ENCODE peak calls at places on chromosomes 3 and 15, in eight cellular contexts. F, C, Y, Q, H, S, E and J are unnamed samples.

GRCh38 chr3:101128786-101129185 is 135.6 kb upstream of the ABI3BP start:
- DNase-seq in F (no peak), C (no peak), Y (peak; percentile 4), Q (peak; percentile 43), H (no peak), S (no peak), E (no peak), J (no peak)

GRCh38 chr3:52350981-52351761 is 35.1 kb downstream of the DNAH1 start:
- DNase-seq in F (no peak), C (no peak), Y (no peak), Q (no peak), H (peak; percentile 6), S (no peak), E (no peak), J (no peak)

GRCh38 chr3:156723182-156723619 is 48.8 kb downstream of the TIPARP start:
- DNase-seq in F (no peak), C (no peak), Y (no peak), Q (no peak), H (no peak), S (no peak), E (no peak), J (no peak)

GRCh38 chr3:107216711-107217110 is 160.5 kb upstream of the CCDC54 start:
- DNase-seq in F (peak; percentile 46), C (no peak), Y (peak; percentile 99), Q (no peak), H (no peak), S (no peak), E (no peak), J (no peak)

GRCh38 chr3:31533169-31533870 is 595 bp downstream of the STT3B start:
- DNase-seq in F (no peak), C (peak; percentile 58), Y (peak; percentile 8), Q (peak; percentile 52), H (peak; percentile 64), S (peak; percentile 46), E (peak; percentile 64), J (peak; percentile 48)

GRCh38 chr3:9422712-9423424 is 25.5 kb downstream of the SETD5 start:
- DNase-seq in F (peak; percentile 60), C (no peak), Y (peak; percentile 95), Q (peak; percentile 87), H (peak; percentile 54), S (peak; percentile 86), E (no peak), J (peak; percentile 27)

GRCh38 chr15:89912145-89912673 is 543 bp downstream of the ARPIN start:
- DNase-seq in F (no peak), C (peak; percentile 42), Y (no peak), Q (peak; percentile 49), H (peak; percentile 46), S (peak; percentile 56), E (no peak), J (peak; percentile 30)

GRCh38 chr15:68277131-68277604 is 377 bp upstream of the FEM1B start:
- DNase-seq in F (no peak), C (peak; percentile 59), Y (peak; percentile 52), Q (no peak), H (no peak), S (peak; percentile 68), E (no peak), J (peak; percentile 58)

GRCh38 chr3:115808816-115809215 is 185.5 kb downstream of the GAP43 start:
- DNase-seq in F (no peak), C (no peak), Y (no peak), Q (no peak), H (no peak), S (no peak), E (no peak), J (no peak)

GRCh38 chr15:40909662-40910625 is 15.7 kb downstream of the VPS18 start:
- DNase-seq in F (no peak), C (no peak), Y (no peak), Q (no peak), H (peak; percentile 75), S (no peak), E (no peak), J (no peak)

GRCh38 chr3:117786339-117786738 is 1076.8 kb downstream of the TUSC7 start:
- DNase-seq in F (no peak), C (no peak), Y (peak; percentile 58), Q (no peak), H (no peak), S (no peak), E (no peak), J (no peak)

GRCh38 chr15:29686079-29686425 is 136.2 kb downstream of the TJP1 start:
- DNase-seq in F (no peak), C (no peak), Y (no peak), Q (no peak), H (no peak), S (no peak), E (no peak), J (no peak)

GRCh38 chr3:29716213-29716612 is 435.3 kb downstream of the RBMS3 start:
- DNase-seq in F (no peak), C (no peak), Y (no peak), Q (no peak), H (no peak), S (no peak), E (no peak), J (no peak)

GRCh38 chr3:49020335-49021212 is 1.3 kb upstream of the NDUFAF3 start:
- DNase-seq in F (no peak), C (peak; percentile 51), Y (no peak), Q (peak; percentile 75), H (peak; percentile 61), S (peak; percentile 16), E (peak; percentile 57), J (peak; percentile 42)

GRCh38 chr15:85414495-85414894 is 34.1 kb downstream of the AKAP13 start:
- DNase-seq in F (no peak), C (no peak), Y (no peak), Q (no peak), H (no peak), S (no peak), E (no peak), J (no peak)

GRCh38 chr3:58422756-58423324 is 10.8 kb downstream of the PDHB start:
- DNase-seq in F (no peak), C (no peak), Y (no peak), Q (no peak), H (no peak), S (no peak), E (no peak), J (no peak)

GRCh38 chr3:15458212-15458780 is 30.9 kb downstream of the EAF1 start:
- DNase-seq in F (no peak), C (no peak), Y (no peak), Q (no peak), H (no peak), S (no peak), E (no peak), J (no peak)